ENCODE peak calls at places on chromosomes 7 and 10, in six cellular contexts. V, F, Z, Q, J and E are unnamed samples.

GRCh38 chr10:96431211-96431970 is 72.6 kb upstream of the OPALIN start:
- DNase-seq in F (no peak), V (no peak), Q (no peak), J (no peak), Z (no peak), E (no peak)

GRCh38 chr10:121608669-121609190 is 10.5 kb upstream of the FGFR2 start:
- DNase-seq in J (peak), V (peak), Z (peak), Q (no peak), F (no peak), E (no peak)

GRCh38 chr7:157981778-157982177 is 605.8 kb downstream of the PTPRN2 start:
- DNase-seq in Z (no peak), V (no peak), F (no peak), J (no peak), Q (no peak), E (no peak)

GRCh38 chr10:3777876-3778707 is 6.9 kb downstream of the KLF6 start:
- DNase-seq in Z (no peak), Q (no peak), V (no peak), F (no peak), J (no peak), E (no peak)

GRCh38 chr10:105834261-105835059 is 1193.4 kb downstream of the SORCS3 start:
- DNase-seq in Z (no peak), Q (no peak), F (no peak), V (no peak), J (no peak), E (no peak)

GRCh38 chr7:12570148-12570528 is 382 bp upstream of the SCIN start:
- DNase-seq in V (peak), Z (no peak), J (peak), Q (no peak), F (peak), E (no peak)

GRCh38 chr10:119520283-119520682 is 22.2 kb downstream of the RGS10 start:
- DNase-seq in Z (no peak), Q (no peak), V (no peak), F (no peak), J (no peak), E (no peak)

GRCh38 chr7:24129597-24129996 is 154.4 kb upstream of the NPY start:
- DNase-seq in V (no peak), Q (no peak), J (no peak), F (peak), Z (no peak), E (no peak)

GRCh38 chr7:30751257-30751650 is 681 bp upstream of the INMT start:
- DNase-seq in Z (no peak), F (no peak), V (no peak), Q (no peak), J (no peak), E (no peak)

GRCh38 chr10:11746883-11747539 is 4.8 kb downstream of the ECHDC3 start:
- DNase-seq in Q (no peak), F (no peak), V (no peak), Z (peak), J (no peak), E (no peak)

GRCh38 chr7:49579408-49579807 is 194.0 kb upstream of the VWC2 start:
- DNase-seq in Z (no peak), J (no peak), Q (no peak), F (no peak), V (no peak), E (no peak)

GRCh38 chr10:4301296-4301695 is 516.3 kb upstream of the KLF6 start:
- DNase-seq in F (no peak), Q (no peak), J (no peak), V (no peak), Z (no peak), E (no peak)

GRCh38 chr10:33506838-33507661 is 172.6 kb upstream of the NRP1 start:
- DNase-seq in Z (no peak), V (no peak), J (no peak), Q (no peak), F (no peak), E (no peak)

GRCh38 chr7:71974611-71975010 is 437.5 kb downstream of the CALN1 start:
- DNase-seq in V (no peak), Q (no peak), Z (no peak), J (no peak), F (no peak), E (no peak)

GRCh38 chr7:54330216-54330800 is 211.9 kb upstream of the VSTM2A start:
- DNase-seq in Q (no peak), F (no peak), J (peak), V (no peak), Z (no peak), E (no peak)